ENCODE peak calls at places on chromosomes 16 and 17, in seven cellular contexts. One of them, this sample, is unnamed.
A peak's percentile ranks its signal among the peaks of the same experiment; 100 is the strongest.

GRCh38 chr16:27429981-27430441 is 28.0 kb downstream of the IL21R start:
- DNase-seq in brain microvascular endothelial cell: no peak
- DNase-seq in stomach: peak; percentile 21
- DNase-seq in CD8-positive, alpha-beta memory T cell: no peak
- DNase-seq in mammary epithelial cell: no peak
- DNase-seq in colonic mucosa: peak; percentile 9
- DNase-seq in left lung: no peak
- DNase-seq in this sample: no peak

GRCh38 chr16:81511371-81511770 is 66.8 kb downstream of the CMIP start:
- DNase-seq in mammary epithelial cell: peak; percentile 65
- DNase-seq in stomach: no peak
- DNase-seq in CD8-positive, alpha-beta memory T cell: no peak
- DNase-seq in left lung: no peak
- DNase-seq in brain microvascular endothelial cell: peak; percentile 68
- DNase-seq in colonic mucosa: no peak
- DNase-seq in this sample: peak; percentile 20

GRCh38 chr17:74779948-74780400 is 3.8 kb upstream of the NAT9 start:
- DNase-seq in stomach: peak; percentile 35
- DNase-seq in left lung: peak; percentile 83
- DNase-seq in CD8-positive, alpha-beta memory T cell: peak; percentile 79
- DNase-seq in mammary epithelial cell: no peak
- DNase-seq in brain microvascular endothelial cell: no peak
- DNase-seq in colonic mucosa: no peak
- DNase-seq in this sample: no peak

GRCh38 chr16:80580109-80580832 is 39.5 kb downstream of the DYNLRB2 start:
- DNase-seq in colonic mucosa: no peak
- DNase-seq in left lung: no peak
- DNase-seq in CD8-positive, alpha-beta memory T cell: peak; percentile 61
- DNase-seq in mammary epithelial cell: peak; percentile 30
- DNase-seq in stomach: no peak
- DNase-seq in brain microvascular endothelial cell: peak; percentile 89
- DNase-seq in this sample: no peak

GRCh38 chr16:14618566-14618965 is 11.5 kb downstream of the PARN start:
- DNase-seq in brain microvascular endothelial cell: no peak
- DNase-seq in mammary epithelial cell: no peak
- DNase-seq in colonic mucosa: no peak
- DNase-seq in stomach: no peak
- DNase-seq in left lung: no peak
- DNase-seq in CD8-positive, alpha-beta memory T cell: no peak
- DNase-seq in this sample: no peak

GRCh38 chr16:86578056-86578455 is 293 bp upstream of the FOXL1 start:
- DNase-seq in brain microvascular endothelial cell: peak; percentile 83
- DNase-seq in mammary epithelial cell: no peak
- DNase-seq in colonic mucosa: no peak
- DNase-seq in CD8-positive, alpha-beta memory T cell: no peak
- DNase-seq in left lung: no peak
- DNase-seq in stomach: no peak
- DNase-seq in this sample: no peak

GRCh38 chr17:2435181-2435741 is 34.4 kb upstream of the MNT start:
- DNase-seq in left lung: no peak
- DNase-seq in colonic mucosa: no peak
- DNase-seq in brain microvascular endothelial cell: peak; percentile 45
- DNase-seq in stomach: no peak
- DNase-seq in mammary epithelial cell: no peak
- DNase-seq in CD8-positive, alpha-beta memory T cell: no peak
- DNase-seq in this sample: no peak

GRCh38 chr16:89815639-89816348 is 653 bp downstream of the FANCA start:
- DNase-seq in mammary epithelial cell: no peak
- DNase-seq in colonic mucosa: no peak
- DNase-seq in brain microvascular endothelial cell: no peak
- DNase-seq in CD8-positive, alpha-beta memory T cell: no peak
- DNase-seq in left lung: peak; percentile 81
- DNase-seq in stomach: no peak
- DNase-seq in this sample: peak; percentile 23

GRCh38 chr16:86509759-86510464 is 415 bp upstream of the FOXF1 start:
- DNase-seq in CD8-positive, alpha-beta memory T cell: no peak
- DNase-seq in left lung: no peak
- DNase-seq in mammary epithelial cell: peak; percentile 23
- DNase-seq in colonic mucosa: peak; percentile 58
- DNase-seq in brain microvascular endothelial cell: no peak
- DNase-seq in stomach: peak; percentile 46
- DNase-seq in this sample: no peak

GRCh38 chr16:1812732-1813163 is 13.9 kb downstream of the HAGH start:
- DNase-seq in colonic mucosa: peak; percentile 76
- DNase-seq in stomach: peak; percentile 89
- DNase-seq in left lung: peak; percentile 92
- DNase-seq in CD8-positive, alpha-beta memory T cell: peak; percentile 21
- DNase-seq in mammary epithelial cell: peak; percentile 50
- DNase-seq in brain microvascular endothelial cell: peak; percentile 24
- DNase-seq in this sample: peak; percentile 29

GRCh38 chr16:69217433-69217832 is 30.5 kb downstream of the SNTB2 start:
- DNase-seq in colonic mucosa: no peak
- DNase-seq in CD8-positive, alpha-beta memory T cell: no peak
- DNase-seq in left lung: no peak
- DNase-seq in stomach: no peak
- DNase-seq in mammary epithelial cell: peak; percentile 49
- DNase-seq in brain microvascular endothelial cell: peak; percentile 70
- DNase-seq in this sample: peak; percentile 59

GRCh38 chr17:28327031-28327607 is 8.1 kb downstream of the TMEM97 start:
- DNase-seq in mammary epithelial cell: peak; percentile 41
- DNase-seq in stomach: peak; percentile 16
- DNase-seq in CD8-positive, alpha-beta memory T cell: no peak
- DNase-seq in colonic mucosa: no peak
- DNase-seq in left lung: no peak
- DNase-seq in brain microvascular endothelial cell: no peak
- DNase-seq in this sample: no peak

GRCh38 chr17:83175551-83176271 is 96.3 kb downstream of the METRNL start:
- DNase-seq in mammary epithelial cell: no peak
- DNase-seq in stomach: no peak
- DNase-seq in colonic mucosa: peak; percentile 15
- DNase-seq in brain microvascular endothelial cell: no peak
- DNase-seq in left lung: no peak
- DNase-seq in CD8-positive, alpha-beta memory T cell: no peak
- DNase-seq in this sample: no peak

GRCh38 chr17:7403043-7403901 is 625 bp downstream of the TMEM256 start:
- DNase-seq in mammary epithelial cell: no peak
- DNase-seq in stomach: peak; percentile 33
- DNase-seq in colonic mucosa: peak; percentile 80
- DNase-seq in CD8-positive, alpha-beta memory T cell: no peak
- DNase-seq in brain microvascular endothelial cell: no peak
- DNase-seq in left lung: no peak
- DNase-seq in this sample: peak; percentile 64

GRCh38 chr16:2031081-2031577 is 4.4 kb downstream of the NHERF2 start:
- DNase-seq in colonic mucosa: no peak
- DNase-seq in CD8-positive, alpha-beta memory T cell: no peak
- DNase-seq in brain microvascular endothelial cell: no peak
- DNase-seq in stomach: no peak
- DNase-seq in left lung: no peak
- DNase-seq in mammary epithelial cell: no peak
- DNase-seq in this sample: no peak

GRCh38 chr16:63185235-63185780 is 1149.1 kb upstream of the CDH8 start:
- DNase-seq in mammary epithelial cell: no peak
- DNase-seq in colonic mucosa: no peak
- DNase-seq in stomach: no peak
- DNase-seq in CD8-positive, alpha-beta memory T cell: no peak
- DNase-seq in brain microvascular endothelial cell: no peak
- DNase-seq in left lung: no peak
- DNase-seq in this sample: no peak

GRCh38 chr17:15456972-15457722 is 10.3 kb downstream of the CDRT4 start:
- DNase-seq in colonic mucosa: no peak
- DNase-seq in CD8-positive, alpha-beta memory T cell: no peak
- DNase-seq in stomach: no peak
- DNase-seq in mammary epithelial cell: no peak
- DNase-seq in left lung: no peak
- DNase-seq in brain microvascular endothelial cell: peak; percentile 37
- DNase-seq in this sample: no peak

GRCh38 chr17:29659155-29659554 is 36.4 kb upstream of the CORO6 start:
- DNase-seq in CD8-positive, alpha-beta memory T cell: no peak
- DNase-seq in left lung: no peak
- DNase-seq in mammary epithelial cell: no peak
- DNase-seq in stomach: no peak
- DNase-seq in colonic mucosa: no peak
- DNase-seq in brain microvascular endothelial cell: no peak
- DNase-seq in this sample: no peak

GRCh38 chr17:82929676-82930042 is 89.8 kb upstream of the ZNF750 start:
- DNase-seq in colonic mucosa: no peak
- DNase-seq in brain microvascular endothelial cell: no peak
- DNase-seq in CD8-positive, alpha-beta memory T cell: no peak
- DNase-seq in stomach: no peak
- DNase-seq in mammary epithelial cell: no peak
- DNase-seq in left lung: peak; percentile 37
- DNase-seq in this sample: no peak

GRCh38 chr16:84538441-84538840 is 34.0 kb upstream of the MEAK7 start:
- DNase-seq in left lung: no peak
- DNase-seq in mammary epithelial cell: no peak
- DNase-seq in stomach: no peak
- DNase-seq in colonic mucosa: no peak
- DNase-seq in brain microvascular endothelial cell: no peak
- DNase-seq in CD8-positive, alpha-beta memory T cell: no peak
- DNase-seq in this sample: no peak

GRCh38 chr16:78925071-78925714 is 675.3 kb downstream of the MAF start:
- DNase-seq in CD8-positive, alpha-beta memory T cell: peak; percentile 5
- DNase-seq in mammary epithelial cell: no peak
- DNase-seq in brain microvascular endothelial cell: no peak
- DNase-seq in left lung: no peak
- DNase-seq in colonic mucosa: peak; percentile 32
- DNase-seq in stomach: peak; percentile 51
- DNase-seq in this sample: peak; percentile 8

GRCh38 chr17:20225162-20226115 is 216.3 kb downstream of the SPECC1 start:
- DNase-seq in left lung: no peak
- DNase-seq in CD8-positive, alpha-beta memory T cell: no peak
- DNase-seq in mammary epithelial cell: no peak
- DNase-seq in colonic mucosa: no peak
- DNase-seq in stomach: no peak
- DNase-seq in brain microvascular endothelial cell: no peak
- DNase-seq in this sample: no peak

GRCh38 chr16:9441021-9441420 is 349.6 kb downstream of the HAPSTR1 start:
- DNase-seq in brain microvascular endothelial cell: no peak
- DNase-seq in left lung: no peak
- DNase-seq in colonic mucosa: peak; percentile 42
- DNase-seq in CD8-positive, alpha-beta memory T cell: no peak
- DNase-seq in mammary epithelial cell: no peak
- DNase-seq in stomach: no peak
- DNase-seq in this sample: no peak

GRCh38 chr17:4198995-4199394 is 56.0 kb downstream of the CYB5D2 start:
- DNase-seq in CD8-positive, alpha-beta memory T cell: no peak
- DNase-seq in colonic mucosa: no peak
- DNase-seq in left lung: no peak
- DNase-seq in stomach: no peak
- DNase-seq in mammary epithelial cell: no peak
- DNase-seq in brain microvascular endothelial cell: no peak
- DNase-seq in this sample: no peak

GRCh38 chr17:9324864-9325263 is 250.8 kb downstream of the STX8 start:
- DNase-seq in mammary epithelial cell: peak; percentile 21
- DNase-seq in stomach: no peak
- DNase-seq in brain microvascular endothelial cell: no peak
- DNase-seq in colonic mucosa: no peak
- DNase-seq in CD8-positive, alpha-beta memory T cell: no peak
- DNase-seq in left lung: no peak
- DNase-seq in this sample: no peak

GRCh38 chr17:12512712-12513355 is 152.9 kb upstream of the MYOCD start:
- DNase-seq in brain microvascular endothelial cell: no peak
- DNase-seq in left lung: no peak
- DNase-seq in stomach: no peak
- DNase-seq in CD8-positive, alpha-beta memory T cell: no peak
- DNase-seq in colonic mucosa: no peak
- DNase-seq in mammary epithelial cell: no peak
- DNase-seq in this sample: no peak

GRCh38 chr16:5002699-5003143 is 31.0 kb downstream of the NAGPA start:
- DNase-seq in stomach: no peak
- DNase-seq in left lung: no peak
- DNase-seq in brain microvascular endothelial cell: no peak
- DNase-seq in mammary epithelial cell: no peak
- DNase-seq in CD8-positive, alpha-beta memory T cell: no peak
- DNase-seq in colonic mucosa: no peak
- DNase-seq in this sample: no peak

DNA sequence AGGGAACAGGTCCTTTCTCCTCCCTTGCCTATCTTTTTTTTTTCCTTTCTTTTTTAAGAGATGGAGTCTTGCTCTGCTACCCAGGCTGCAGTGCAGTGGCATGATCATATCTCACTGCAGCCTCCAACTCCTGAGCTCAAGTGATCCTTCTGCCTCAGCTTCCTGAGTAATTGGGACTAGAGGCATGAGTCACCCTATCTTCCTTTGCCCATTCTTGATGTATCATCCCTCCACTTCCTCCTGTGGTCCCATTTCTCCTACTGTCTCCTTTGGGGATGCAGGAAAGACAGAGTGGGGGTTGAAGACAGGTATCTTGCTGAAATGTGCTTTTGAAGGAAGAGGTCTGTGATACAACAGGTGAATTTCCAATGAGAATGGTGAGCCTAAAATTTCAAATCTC is 5.5 kb downstream of the MYO19 start:
- DNase-seq in CD8-positive, alpha-beta memory T cell: no peak
- DNase-seq in colonic mucosa: no peak
- DNase-seq in stomach: no peak
- DNase-seq in left lung: no peak
- DNase-seq in mammary epithelial cell: peak; percentile 68
- DNase-seq in brain microvascular endothelial cell: peak; percentile 55
- DNase-seq in this sample: no peak
- H3K27ac ChIP-seq in CD8-positive, alpha-beta memory T cell: no peak overlapping the region
- H3K27ac ChIP-seq in colonic mucosa: no peak overlapping the region
- H3K27ac ChIP-seq in stomach: no peak overlapping the region
- H3K27ac ChIP-seq in left lung: no peak overlapping the region
- H3K27ac ChIP-seq in mammary epithelial cell: no peak overlapping the region
- H3K27ac ChIP-seq in brain microvascular endothelial cell: no peak overlapping the region
- H3K27ac ChIP-seq in this sample: no peak overlapping the region

GRCh38 chr17:40530531-40530987 is 29.1 kb upstream of the TNS4 start:
- DNase-seq in stomach: no peak
- DNase-seq in CD8-positive, alpha-beta memory T cell: no peak
- DNase-seq in brain microvascular endothelial cell: no peak
- DNase-seq in left lung: no peak
- DNase-seq in colonic mucosa: no peak
- DNase-seq in mammary epithelial cell: no peak
- DNase-seq in this sample: no peak
- H3K27ac ChIP-seq in stomach: no peak overlapping the region
- H3K27ac ChIP-seq in CD8-positive, alpha-beta memory T cell: no peak overlapping the region
- H3K27ac ChIP-seq in brain microvascular endothelial cell: no peak overlapping the region
- H3K27ac ChIP-seq in left lung: no peak overlapping the region
- H3K27ac ChIP-seq in colonic mucosa: no peak overlapping the region
- H3K27ac ChIP-seq in mammary epithelial cell: peak overlapping the region; percentile 36
- H3K27ac ChIP-seq in this sample: peak overlapping the region; percentile 74

DNA sequence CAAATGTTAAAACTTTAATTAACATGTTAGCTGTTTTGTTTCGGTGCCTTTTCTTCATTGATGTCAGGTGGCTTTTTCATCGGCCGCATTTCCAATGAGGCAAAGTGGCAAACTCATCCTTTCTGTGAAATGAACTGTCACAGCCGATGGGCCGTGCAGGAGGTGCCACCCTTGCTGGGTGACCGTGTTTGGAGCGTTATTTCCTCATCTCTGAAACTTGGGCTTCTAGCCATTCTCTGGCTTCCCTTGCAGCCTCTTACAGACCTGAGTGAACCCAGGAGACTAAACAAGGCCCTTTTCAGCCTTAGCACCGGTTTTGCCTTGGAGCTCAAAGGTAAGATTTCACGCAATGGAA is 42.2 kb upstream of the PRSS54 start:
- DNase-seq in brain microvascular endothelial cell: no peak
- DNase-seq in mammary epithelial cell: no peak
- DNase-seq in colonic mucosa: no peak
- DNase-seq in stomach: no peak
- DNase-seq in left lung: no peak
- DNase-seq in CD8-positive, alpha-beta memory T cell: no peak
- DNase-seq in this sample: no peak
- H3K27ac ChIP-seq in brain microvascular endothelial cell: no peak overlapping the region
- H3K27ac ChIP-seq in mammary epithelial cell: no peak overlapping the region
- H3K27ac ChIP-seq in colonic mucosa: no peak overlapping the region
- H3K27ac ChIP-seq in stomach: no peak overlapping the region
- H3K27ac ChIP-seq in left lung: no peak overlapping the region
- H3K27ac ChIP-seq in CD8-positive, alpha-beta memory T cell: no peak overlapping the region
- H3K27ac ChIP-seq in this sample: no peak overlapping the region

GRCh38 chr17:63291243-63291642 is 154.9 kb downstream of the CYB561 start:
- DNase-seq in colonic mucosa: no peak
- DNase-seq in brain microvascular endothelial cell: no peak
- DNase-seq in left lung: no peak
- DNase-seq in stomach: no peak
- DNase-seq in mammary epithelial cell: no peak
- DNase-seq in CD8-positive, alpha-beta memory T cell: no peak
- DNase-seq in this sample: no peak
- H3K27ac ChIP-seq in colonic mucosa: no peak overlapping the region
- H3K27ac ChIP-seq in brain microvascular endothelial cell: no peak overlapping the region
- H3K27ac ChIP-seq in left lung: no peak overlapping the region
- H3K27ac ChIP-seq in stomach: no peak overlapping the region
- H3K27ac ChIP-seq in mammary epithelial cell: no peak overlapping the region
- H3K27ac ChIP-seq in CD8-positive, alpha-beta memory T cell: no peak overlapping the region
- H3K27ac ChIP-seq in this sample: no peak overlapping the region

This sample was measured in RWPE1.